ENCODE peak calls at places on chromosomes 5 and 9, in ten cellular contexts. One of them, this sample, is unnamed.
A peak's percentile ranks its signal among the peaks of the same experiment; 100 is the strongest.

GRCh38 chr9:132447346-132447745 is 37.3 kb downstream of the CFAP77 start:
- DNase-seq in body of pancreas: no peak
- DNase-seq in OCI-LY7: no peak
- DNase-seq in heart right ventricle: no peak
- DNase-seq in uterus: no peak
- DNase-seq in neural crest cell: peak; percentile 46
- DNase-seq in CD4-positive, alpha-beta T cell: no peak
- DNase-seq in spleen: no peak
- DNase-seq in RWPE1: peak; percentile 26
- DNase-seq in psoas muscle: no peak
- DNase-seq in this sample: no peak

GRCh38 chr5:139882961-139883539 is 87.4 kb downstream of the PSD2 start:
- DNase-seq in OCI-LY7: no peak
- DNase-seq in neural crest cell: no peak
- DNase-seq in body of pancreas: no peak
- DNase-seq in uterus: no peak
- DNase-seq in psoas muscle: no peak
- DNase-seq in RWPE1: peak; percentile 42
- DNase-seq in heart right ventricle: no peak
- DNase-seq in CD4-positive, alpha-beta T cell: no peak
- DNase-seq in spleen: peak; percentile 62
- DNase-seq in this sample: no peak

GRCh38 chr5:160064979-160065619 is 54.2 kb downstream of the PWWP2A start:
- DNase-seq in body of pancreas: peak; percentile 85
- DNase-seq in spleen: no peak
- DNase-seq in uterus: no peak
- DNase-seq in neural crest cell: no peak
- DNase-seq in CD4-positive, alpha-beta T cell: no peak
- DNase-seq in RWPE1: peak; percentile 89
- DNase-seq in psoas muscle: no peak
- DNase-seq in heart right ventricle: no peak
- DNase-seq in OCI-LY7: no peak
- DNase-seq in this sample: no peak

GRCh38 chr9:136694163-136694864 is 7.1 kb upstream of the AGPAT2 start:
- DNase-seq in RWPE1: peak; percentile 87
- DNase-seq in spleen: no peak
- DNase-seq in heart right ventricle: peak; percentile 79
- DNase-seq in body of pancreas: peak; percentile 78
- DNase-seq in CD4-positive, alpha-beta T cell: no peak
- DNase-seq in neural crest cell: peak; percentile 61
- DNase-seq in psoas muscle: peak; percentile 72
- DNase-seq in OCI-LY7: no peak
- DNase-seq in uterus: no peak
- DNase-seq in this sample: peak; percentile 78

GRCh38 chr5:151459680-151460079 is 12.3 kb downstream of the SLC36A1 start:
- DNase-seq in CD4-positive, alpha-beta T cell: no peak
- DNase-seq in psoas muscle: no peak
- DNase-seq in spleen: no peak
- DNase-seq in heart right ventricle: no peak
- DNase-seq in uterus: no peak
- DNase-seq in neural crest cell: no peak
- DNase-seq in RWPE1: no peak
- DNase-seq in OCI-LY7: no peak
- DNase-seq in body of pancreas: no peak
- DNase-seq in this sample: no peak

GRCh38 chr9:70363760-70364159 is 50.7 kb downstream of the KLF9 start:
- DNase-seq in OCI-LY7: no peak
- DNase-seq in uterus: no peak
- DNase-seq in neural crest cell: no peak
- DNase-seq in heart right ventricle: no peak
- DNase-seq in psoas muscle: no peak
- DNase-seq in spleen: no peak
- DNase-seq in CD4-positive, alpha-beta T cell: no peak
- DNase-seq in RWPE1: no peak
- DNase-seq in body of pancreas: no peak
- DNase-seq in this sample: no peak

GRCh38 chr5:138653502-138653901 is 78.3 kb upstream of the HSPA9 start:
- DNase-seq in spleen: no peak
- DNase-seq in heart right ventricle: no peak
- DNase-seq in OCI-LY7: no peak
- DNase-seq in neural crest cell: no peak
- DNase-seq in CD4-positive, alpha-beta T cell: no peak
- DNase-seq in body of pancreas: no peak
- DNase-seq in uterus: no peak
- DNase-seq in psoas muscle: no peak
- DNase-seq in RWPE1: peak; percentile 30
- DNase-seq in this sample: no peak

GRCh38 chr5:120436996-120437395 is 27.1 kb upstream of the PRR16 start:
- DNase-seq in spleen: no peak
- DNase-seq in OCI-LY7: no peak
- DNase-seq in heart right ventricle: no peak
- DNase-seq in neural crest cell: no peak
- DNase-seq in body of pancreas: no peak
- DNase-seq in uterus: no peak
- DNase-seq in CD4-positive, alpha-beta T cell: no peak
- DNase-seq in psoas muscle: no peak
- DNase-seq in RWPE1: no peak
- DNase-seq in this sample: no peak

GRCh38 chr5:61071565-61071964 is 90.7 kb downstream of the SMIM15 start:
- DNase-seq in neural crest cell: no peak
- DNase-seq in heart right ventricle: no peak
- DNase-seq in uterus: no peak
- DNase-seq in CD4-positive, alpha-beta T cell: no peak
- DNase-seq in RWPE1: no peak
- DNase-seq in spleen: no peak
- DNase-seq in body of pancreas: no peak
- DNase-seq in psoas muscle: no peak
- DNase-seq in OCI-LY7: no peak
- DNase-seq in this sample: no peak

GRCh38 chr9:135326633-135327152 is 152.9 kb upstream of the PPP1R26 start:
- DNase-seq in heart right ventricle: no peak
- DNase-seq in CD4-positive, alpha-beta T cell: no peak
- DNase-seq in neural crest cell: no peak
- DNase-seq in OCI-LY7: no peak
- DNase-seq in psoas muscle: no peak
- DNase-seq in RWPE1: no peak
- DNase-seq in uterus: peak; percentile 3
- DNase-seq in body of pancreas: no peak
- DNase-seq in spleen: no peak
- DNase-seq in this sample: no peak

DNA sequence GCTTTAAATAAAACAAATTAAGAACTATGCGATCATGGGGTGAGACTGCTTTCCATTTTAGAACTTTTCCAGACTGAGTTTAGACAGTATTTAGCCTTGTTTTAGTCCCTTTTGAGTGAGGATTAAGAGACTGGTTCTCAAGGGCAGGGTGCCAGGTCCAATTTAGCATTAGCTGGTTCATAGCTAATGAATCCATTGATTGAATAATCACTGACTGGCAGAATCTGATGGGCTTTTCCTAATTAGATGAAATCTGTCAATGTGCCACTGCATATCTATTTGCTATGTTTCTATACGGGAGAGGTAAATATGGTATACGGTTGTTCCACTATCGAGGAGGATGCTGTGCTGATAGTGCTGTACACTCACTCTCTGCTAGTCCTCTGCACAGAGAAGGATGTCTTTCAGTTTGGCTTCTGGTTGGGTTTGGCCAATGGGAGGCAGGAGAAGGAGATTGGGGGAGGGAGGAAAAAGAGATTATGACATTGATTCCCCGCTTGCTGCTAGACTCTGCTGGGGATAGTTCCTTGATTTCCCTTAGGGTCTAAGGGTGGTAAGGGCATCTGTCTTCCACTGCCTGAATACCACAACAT is 496.6 kb downstream of the CTNND2 start:
- DNase-seq in heart right ventricle: no peak
- DNase-seq in neural crest cell: no peak
- DNase-seq in body of pancreas: no peak
- DNase-seq in RWPE1: no peak
- DNase-seq in CD4-positive, alpha-beta T cell: no peak
- DNase-seq in psoas muscle: no peak
- DNase-seq in uterus: no peak
- DNase-seq in spleen: no peak
- DNase-seq in OCI-LY7: no peak
- DNase-seq in this sample: no peak
- TF ChIP-seq CTCF in heart right ventricle: no peak
- TF ChIP-seq CTCF in neural crest cell: no peak
- TF ChIP-seq CTCF in body of pancreas: no peak
- TF ChIP-seq CTCF in RWPE1: no peak
- TF ChIP-seq CTCF in CD4-positive, alpha-beta T cell: no peak
- TF ChIP-seq CTCF in psoas muscle: no peak
- TF ChIP-seq CTCF in uterus: no peak
- TF ChIP-seq CTCF in spleen: no peak
- TF ChIP-seq CTCF in OCI-LY7: no peak
- TF ChIP-seq CTCF in this sample: no peak

GRCh38 chr5:179143446-179143845 is 83.3 kb downstream of the ZNF354C start:
- DNase-seq in neural crest cell: no peak
- DNase-seq in heart right ventricle: no peak
- DNase-seq in psoas muscle: no peak
- DNase-seq in RWPE1: no peak
- DNase-seq in body of pancreas: no peak
- DNase-seq in spleen: no peak
- DNase-seq in CD4-positive, alpha-beta T cell: no peak
- DNase-seq in OCI-LY7: peak; percentile 4
- DNase-seq in uterus: no peak
- DNase-seq in this sample: no peak
- TF ChIP-seq CTCF in neural crest cell: peak; percentile 38
- TF ChIP-seq CTCF in heart right ventricle: no peak
- TF ChIP-seq CTCF in psoas muscle: no peak
- TF ChIP-seq CTCF in RWPE1: no peak
- TF ChIP-seq CTCF in body of pancreas: no peak
- TF ChIP-seq CTCF in spleen: no peak
- TF ChIP-seq CTCF in CD4-positive, alpha-beta T cell: no peak
- TF ChIP-seq CTCF in OCI-LY7: peak; percentile 36
- TF ChIP-seq CTCF in uterus: peak; percentile 8
- TF ChIP-seq CTCF in this sample: no peak

DNA sequence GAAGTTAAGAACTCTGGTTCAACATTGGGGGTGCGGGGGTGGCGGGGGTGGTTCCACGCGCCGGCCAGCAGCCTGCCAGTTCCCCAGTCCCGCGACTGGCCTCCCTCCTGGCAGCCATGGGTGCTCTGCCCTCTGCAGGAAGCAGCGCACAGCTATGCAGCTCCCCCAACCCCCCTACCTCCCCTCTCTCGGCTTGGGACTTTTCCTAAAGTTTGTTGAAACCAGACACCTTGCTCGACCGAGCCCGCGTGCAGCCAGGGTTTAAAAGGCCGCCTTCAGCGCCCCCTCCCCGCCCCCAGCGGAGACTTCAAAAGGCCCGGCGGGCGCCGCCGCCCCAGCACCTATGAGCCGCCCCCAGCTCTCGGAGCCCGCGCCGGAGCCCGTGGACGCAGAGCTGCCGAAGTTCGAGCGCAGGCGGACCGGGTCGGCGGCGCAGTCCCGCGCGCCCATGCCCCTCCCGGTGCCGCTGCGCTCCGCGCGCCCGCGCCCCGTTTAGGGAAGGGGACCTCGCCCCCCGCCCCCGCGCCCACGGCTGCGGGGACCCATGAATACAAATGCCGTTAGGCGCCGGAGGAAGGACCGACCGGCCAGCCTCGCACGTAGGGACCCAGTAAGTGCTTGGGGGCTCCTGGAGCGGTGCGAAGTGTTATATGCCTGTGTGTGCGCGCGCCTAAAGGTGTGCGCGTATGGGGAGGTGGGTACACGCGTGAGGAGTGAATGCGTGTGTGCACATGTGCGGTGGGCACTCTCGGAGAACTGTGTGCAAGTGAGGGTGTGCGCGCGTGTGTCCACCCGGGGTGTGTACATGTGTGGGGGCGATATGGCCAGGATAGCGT is 1.4 kb upstream of the COL27A1 start:
- DNase-seq in psoas muscle: no peak
- DNase-seq in spleen: no peak
- DNase-seq in body of pancreas: peak; percentile 66
- DNase-seq in uterus: no peak
- DNase-seq in RWPE1: peak; percentile 54
- DNase-seq in heart right ventricle: no peak
- DNase-seq in CD4-positive, alpha-beta T cell: no peak
- DNase-seq in OCI-LY7: no peak
- DNase-seq in neural crest cell: no peak
- DNase-seq in this sample: no peak
- TF ChIP-seq CTCF in psoas muscle: peak; percentile 9
- TF ChIP-seq CTCF in spleen: no peak
- TF ChIP-seq CTCF in body of pancreas: peak; percentile 21
- TF ChIP-seq CTCF in uterus: peak; percentile 23
- TF ChIP-seq CTCF in RWPE1: peak; percentile 65
- TF ChIP-seq CTCF in heart right ventricle: no peak
- TF ChIP-seq CTCF in CD4-positive, alpha-beta T cell: no peak
- TF ChIP-seq CTCF in OCI-LY7: no peak
- TF ChIP-seq CTCF in neural crest cell: peak; percentile 44
- TF ChIP-seq CTCF in this sample: no peak

GRCh38 chr5:2801602-2802525 is 50.4 kb upstream of the IRX2 start:
- DNase-seq in heart right ventricle: no peak
- DNase-seq in OCI-LY7: no peak
- DNase-seq in neural crest cell: no peak
- DNase-seq in CD4-positive, alpha-beta T cell: no peak
- DNase-seq in body of pancreas: no peak
- DNase-seq in uterus: no peak
- DNase-seq in psoas muscle: no peak
- DNase-seq in RWPE1: no peak
- DNase-seq in spleen: no peak
- DNase-seq in this sample: no peak

GRCh38 chr5:2802693-2803365 is 51.4 kb upstream of the IRX2 start:
- DNase-seq in RWPE1: no peak
- DNase-seq in OCI-LY7: no peak
- DNase-seq in uterus: no peak
- DNase-seq in body of pancreas: no peak
- DNase-seq in psoas muscle: no peak
- DNase-seq in spleen: no peak
- DNase-seq in CD4-positive, alpha-beta T cell: no peak
- DNase-seq in neural crest cell: no peak
- DNase-seq in heart right ventricle: no peak
- DNase-seq in this sample: no peak

GRCh38 chr5:2803751-2804150 is 52.3 kb upstream of the IRX2 start:
- DNase-seq in neural crest cell: no peak
- DNase-seq in OCI-LY7: no peak
- DNase-seq in psoas muscle: no peak
- DNase-seq in CD4-positive, alpha-beta T cell: no peak
- DNase-seq in heart right ventricle: no peak
- DNase-seq in uterus: no peak
- DNase-seq in body of pancreas: no peak
- DNase-seq in RWPE1: no peak
- DNase-seq in spleen: no peak
- DNase-seq in this sample: no peak

GRCh38 chr5:2806176-2806575 is 54.7 kb upstream of the IRX2 start:
- DNase-seq in heart right ventricle: no peak
- DNase-seq in OCI-LY7: no peak
- DNase-seq in uterus: no peak
- DNase-seq in psoas muscle: no peak
- DNase-seq in spleen: no peak
- DNase-seq in RWPE1: no peak
- DNase-seq in body of pancreas: no peak
- DNase-seq in neural crest cell: no peak
- DNase-seq in CD4-positive, alpha-beta T cell: no peak
- DNase-seq in this sample: no peak

DNA sequence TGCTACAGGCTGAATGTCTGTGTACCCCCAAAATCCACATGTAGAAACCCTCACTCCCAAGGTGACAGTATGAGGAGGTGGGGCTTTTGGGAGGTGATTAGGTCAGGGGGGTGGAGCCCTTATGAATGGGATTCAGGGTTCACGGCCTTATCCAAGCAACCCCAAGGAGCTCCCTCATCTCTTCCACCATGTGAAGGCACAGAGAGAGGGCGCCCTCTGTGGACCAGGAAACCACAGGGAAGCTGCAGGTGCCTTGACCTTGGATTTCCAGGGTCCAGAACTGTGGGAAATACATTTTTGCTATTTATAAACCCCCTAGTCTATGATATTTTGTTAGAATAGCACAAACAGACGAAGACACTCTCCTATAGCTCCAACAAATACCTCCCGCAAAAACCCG is 53.6 kb upstream of the IRX2 start:
- DNase-seq in psoas muscle: no peak
- DNase-seq in uterus: no peak
- DNase-seq in OCI-LY7: no peak
- DNase-seq in neural crest cell: no peak
- DNase-seq in heart right ventricle: no peak
- DNase-seq in CD4-positive, alpha-beta T cell: no peak
- DNase-seq in spleen: no peak
- DNase-seq in RWPE1: no peak
- DNase-seq in body of pancreas: no peak
- DNase-seq in this sample: no peak
- TF ChIP-seq CTCF in psoas muscle: no peak
- TF ChIP-seq CTCF in uterus: no peak
- TF ChIP-seq CTCF in OCI-LY7: no peak
- TF ChIP-seq CTCF in neural crest cell: peak; percentile 16
- TF ChIP-seq CTCF in heart right ventricle: no peak
- TF ChIP-seq CTCF in CD4-positive, alpha-beta T cell: no peak
- TF ChIP-seq CTCF in spleen: no peak
- TF ChIP-seq CTCF in RWPE1: no peak
- TF ChIP-seq CTCF in body of pancreas: no peak
- TF ChIP-seq CTCF in this sample: no peak